ENCODE peak calls at places on chromosomes 3 and 15, in six cellular contexts. S, Z, Y, L, V and H are unnamed samples.

GRCh38 chr3:172156309-172156998 is 117.1 kb downstream of the FNDC3B start:
- DNase-seq in S (peak), Z (no peak), Y (peak), L (no peak), V (no peak), H (no peak)

GRCh38 chr15:70088887-70089691 is 8.6 kb downstream of the TLE3 start:
- DNase-seq in S (peak), Z (no peak), Y (peak), L (peak), V (peak), H (no peak)

GRCh38 chr3:49674491-49674983 is 386 bp downstream of the APEH start:
- DNase-seq in S (no peak), Z (no peak), Y (no peak), L (peak), V (no peak), H (no peak)

GRCh38 chr3:124926426-124927116 is 8.0 kb downstream of the MUC13 start:
- DNase-seq in S (no peak), Z (no peak), Y (no peak), L (no peak), V (no peak), H (no peak)

GRCh38 chr3:136949708-136950107 is 8.1 kb upstream of the IL20RB start:
- DNase-seq in S (no peak), Z (no peak), Y (no peak), L (peak), V (peak), H (no peak)

GRCh38 chr3:37970802-37971201 is 19.8 kb upstream of the VILL start:
- DNase-seq in S (no peak), Z (no peak), Y (no peak), L (no peak), V (no peak), H (no peak)

GRCh38 chr3:146803746-146804145 is 198.6 kb upstream of the PLSCR5 start:
- DNase-seq in S (peak), Z (no peak), Y (no peak), L (peak), V (peak), H (no peak)

GRCh38 chr15:40367038-40367672 is 9.1 kb downstream of the DISP2 start:
- DNase-seq in S (peak), Z (no peak), Y (peak), L (no peak), V (no peak), H (no peak)

GRCh38 chr3:86969500-86970189 is 21.3 kb downstream of the VGLL3 start:
- DNase-seq in S (no peak), Z (no peak), Y (peak), L (peak), V (peak), H (peak)

GRCh38 chr15:60798821-60799220 is 319.9 kb upstream of the ICE2 start:
- DNase-seq in S (no peak), Z (peak), Y (no peak), L (peak), V (peak), H (peak)

GRCh38 chr3:176769547-176770190 is 427.6 kb downstream of the TBL1XR1 start:
- DNase-seq in S (no peak), Z (no peak), Y (no peak), L (no peak), V (no peak), H (no peak)

GRCh38 chr15:65954289-65954741 is 85.0 kb downstream of the RAB11A start:
- DNase-seq in S (no peak), Z (no peak), Y (peak), L (peak), V (peak), H (no peak)

GRCh38 chr3:20669184-20669583 is 483.2 kb upstream of the SGO1 start:
- DNase-seq in S (no peak), Z (no peak), Y (no peak), L (peak), V (peak), H (no peak)

GRCh38 chr15:79015416-79015815 is 70.6 kb upstream of the CTSH start:
- DNase-seq in S (no peak), Z (no peak), Y (no peak), L (no peak), V (no peak), H (no peak)

GRCh38 chr15:63462053-63462452 is 42.3 kb upstream of the USP3 start:
- DNase-seq in S (no peak), Z (no peak), Y (no peak), L (peak), V (peak), H (no peak)

GRCh38 chr3:197829397-197830045 is 38.5 kb downstream of the LRCH3 start:
- DNase-seq in S (no peak), Z (no peak), Y (no peak), L (no peak), V (no peak), H (no peak)

GRCh38 chr3:15438988-15439387 is 11.6 kb downstream of the EAF1 start:
- DNase-seq in S (no peak), Z (no peak), Y (no peak), L (peak), V (peak), H (no peak)

GRCh38 chr3:13935494-13936094 is 55.7 kb upstream of the WNT7A start:
- DNase-seq in S (no peak), Z (no peak), Y (no peak), L (no peak), V (no peak), H (no peak)

GRCh38 chr3:85560088-85560790 is 601.5 kb downstream of the CADM2 start:
- DNase-seq in S (peak), Z (no peak), Y (no peak), L (peak), V (peak), H (no peak)

GRCh38 chr3:186790261-186790981 is 7.0 kb downstream of the EIF4A2 start:
- DNase-seq in S (no peak), Z (no peak), Y (peak), L (peak), V (peak), H (no peak)

GRCh38 chr3:99658274-99658673 is 19.9 kb downstream of the COL8A1 start:
- DNase-seq in S (no peak), Z (no peak), Y (no peak), L (no peak), V (peak), H (no peak)

GRCh38 chr15:96325579-96326331 is 4.7 kb upstream of the NR2F2 start:
- DNase-seq in S (no peak), Z (no peak), Y (peak), L (peak), V (peak), H (peak)

GRCh38 chr3:133890972-133891644 is 4.6 kb downstream of the RAB6B start:
- DNase-seq in S (no peak), Z (no peak), Y (no peak), L (no peak), V (no peak), H (no peak)

GRCh38 chr3:62703423-62704167 is 171.6 kb downstream of the CADPS start:
- DNase-seq in S (no peak), Z (no peak), Y (no peak), L (no peak), V (no peak), H (no peak)

GRCh38 chr3:117165611-117166051 is 456.1 kb downstream of the TUSC7 start:
- DNase-seq in S (no peak), Z (no peak), Y (no peak), L (no peak), V (no peak), H (no peak)

GRCh38 chr15:30905821-30906220 is 2.1 kb downstream of the FAN1 start:
- DNase-seq in S (no peak), Z (no peak), Y (no peak), L (peak), V (no peak), H (no peak)
- TF ChIP-seq CTCF in S (no peak), Z (no peak), Y (peak), L (peak), V (peak), H (no peak)

GRCh38 chr3:60829058-60829457 is 422.2 kb downstream of the FHIT start:
- DNase-seq in S (no peak), Z (no peak), Y (no peak), L (no peak), V (no peak), H (no peak)

GRCh38 chr3:60827666-60828065 is 423.6 kb downstream of the FHIT start:
- DNase-seq in S (no peak), Z (no peak), Y (no peak), L (no peak), V (no peak), H (no peak)

GRCh38 chr3:60826511-60826910 is 424.7 kb downstream of the FHIT start:
- DNase-seq in S (no peak), Z (no peak), Y (no peak), L (no peak), V (no peak), H (no peak)
- TF ChIP-seq CTCF in S (no peak), Z (no peak), Y (no peak), L (no peak), V (no peak), H (no peak)

DNA sequence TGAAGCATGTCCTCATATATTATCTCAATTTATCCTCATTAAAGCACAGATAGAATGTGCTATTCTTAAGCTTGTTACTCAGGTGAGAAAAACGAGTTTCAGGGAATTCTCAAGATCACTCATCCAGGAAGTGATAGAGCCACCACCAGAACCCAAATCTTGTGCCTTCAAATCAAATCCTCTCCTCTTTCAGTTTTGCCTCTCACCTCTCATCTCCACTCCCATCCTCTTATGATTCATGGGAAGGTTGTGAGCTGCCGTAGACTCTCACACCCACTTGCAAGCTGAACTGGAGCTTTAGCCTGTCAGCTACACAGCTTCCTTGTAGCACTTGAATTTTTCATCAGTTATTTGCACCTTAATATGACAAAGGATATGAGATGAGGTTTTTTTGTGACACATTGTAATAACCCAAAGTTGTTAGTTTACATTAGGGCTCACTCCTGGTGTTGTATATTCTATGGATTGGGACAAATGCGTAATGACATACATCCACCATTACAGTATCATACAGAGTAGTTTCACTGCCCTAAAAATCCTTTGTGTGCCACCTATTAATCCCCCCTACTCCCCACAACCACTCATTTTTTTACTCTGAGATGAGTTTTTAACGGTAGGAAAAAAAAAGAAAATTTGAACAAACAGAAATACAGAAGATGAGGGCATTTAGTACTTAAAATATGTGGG is 25.7 kb downstream of the GPR15 start:
- DNase-seq in S (no peak), Z (peak), Y (no peak), L (no peak), V (no peak), H (no peak)
- TF ChIP-seq CTCF in S (no peak), Z (no peak), Y (no peak), L (no peak), V (no peak), H (no peak)

DNA sequence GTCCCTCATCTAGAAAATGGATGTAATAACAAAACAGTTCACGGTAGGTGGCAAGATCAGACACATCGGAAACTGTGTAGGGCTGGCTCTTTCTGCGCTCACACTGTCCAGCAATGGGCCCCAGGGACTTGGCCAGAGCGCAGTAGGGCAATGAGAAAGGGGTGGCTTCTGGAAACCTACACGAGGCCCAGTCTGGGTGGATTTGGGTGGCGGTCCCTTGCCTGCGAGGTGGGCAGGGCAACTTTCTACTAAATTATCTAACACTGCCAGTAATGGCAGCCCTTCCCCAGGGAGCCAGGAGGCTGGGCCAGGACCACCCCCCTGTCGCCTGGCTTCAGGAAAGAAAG is 2.1 kb upstream of the TNK2 start:
- DNase-seq in S (peak), Z (no peak), Y (no peak), L (no peak), V (no peak), H (no peak)
- TF ChIP-seq CTCF in S (no peak), Z (no peak), Y (no peak), L (no peak), V (no peak), H (no peak)

GRCh38 chr15:94673801-94674200 is 442.4 kb downstream of the MCTP2 start:
- DNase-seq in S (no peak), Z (no peak), Y (no peak), L (no peak), V (no peak), H (no peak)

GRCh38 chr15:94674251-94674650 is 442.9 kb downstream of the MCTP2 start:
- DNase-seq in S (no peak), Z (no peak), Y (no peak), L (peak), V (peak), H (no peak)

GRCh38 chr15:94671845-94672524 is 440.6 kb downstream of the MCTP2 start:
- DNase-seq in S (no peak), Z (no peak), Y (peak), L (peak), V (peak), H (no peak)

GRCh38 chr15:94677202-94677790 is 445.9 kb downstream of the MCTP2 start:
- DNase-seq in S (no peak), Z (no peak), Y (no peak), L (no peak), V (no peak), H (no peak)
- TF ChIP-seq CTCF in S (no peak), Z (no peak), Y (no peak), L (no peak), V (no peak), H (no peak)

GRCh38 chr3:135008326-135008725 is 213.3 kb downstream of the EPHB1 start:
- DNase-seq in S (no peak), Z (no peak), Y (no peak), L (no peak), V (no peak), H (no peak)

GRCh38 chr3:135007622-135008021 is 212.6 kb downstream of the EPHB1 start:
- DNase-seq in S (no peak), Z (no peak), Y (no peak), L (no peak), V (no peak), H (no peak)

GRCh38 chr3:135013206-135013605 is 218.1 kb downstream of the EPHB1 start:
- DNase-seq in S (no peak), Z (no peak), Y (no peak), L (no peak), V (no peak), H (no peak)

GRCh38 chr3:135012101-135012500 is 217.0 kb downstream of the EPHB1 start:
- DNase-seq in S (no peak), Z (no peak), Y (no peak), L (no peak), V (no peak), H (no peak)

GRCh38 chr3:135009014-135009413 is 214.0 kb downstream of the EPHB1 start:
- DNase-seq in S (no peak), Z (no peak), Y (no peak), L (no peak), V (no peak), H (no peak)
- TF ChIP-seq CTCF in S (no peak), Z (no peak), Y (no peak), L (no peak), V (no peak), H (no peak)

DNA sequence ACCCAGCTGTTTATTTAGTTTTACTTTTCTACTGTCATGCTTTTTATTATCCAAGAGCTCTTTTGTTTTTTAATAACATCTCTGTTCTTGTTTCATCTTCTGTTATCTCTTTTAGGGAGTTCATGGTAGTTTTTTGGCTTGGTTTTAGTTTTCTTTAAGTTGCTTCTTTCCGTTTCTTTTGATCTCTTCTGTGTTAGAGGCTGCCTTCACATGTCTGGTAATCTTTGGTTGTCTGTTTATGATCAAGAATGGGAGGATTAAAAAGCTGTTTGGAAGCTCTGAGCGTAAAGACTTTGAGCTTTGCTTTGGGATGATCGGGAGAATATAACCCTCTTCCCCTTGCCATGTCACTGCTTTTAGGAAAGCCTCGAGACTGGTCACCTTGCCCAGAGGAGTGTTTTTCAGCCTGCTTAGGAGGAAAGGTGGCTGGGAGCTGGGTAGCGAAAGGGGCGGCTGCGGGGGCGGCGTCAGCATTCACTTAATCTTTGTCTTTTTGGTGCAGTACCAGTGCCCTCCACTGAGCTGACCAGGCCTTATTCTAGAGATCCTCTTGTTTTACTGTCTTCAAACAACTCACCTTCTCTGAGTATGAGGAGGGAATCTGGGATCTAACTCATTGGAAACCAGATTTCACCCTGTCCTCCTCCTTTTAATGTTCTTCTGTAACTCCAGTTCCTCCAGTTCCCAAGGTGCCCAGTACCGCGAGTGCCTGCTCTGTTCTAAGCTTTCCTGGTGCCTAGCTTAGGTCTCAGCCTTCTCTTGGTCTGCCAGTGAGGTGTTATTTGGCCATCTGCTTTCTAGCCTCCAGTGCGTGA is 15.5 kb downstream of the TATDN2 start:
- DNase-seq in S (no peak), Z (no peak), Y (peak), L (peak), V (peak), H (no peak)
- TF ChIP-seq CTCF in S (peak), Z (peak), Y (peak), L (peak), V (peak), H (no peak)